ENCODE peak calls at places on chromosomes 13 and 19, in seven cellular contexts. A is NCI-H1092 treated with DMSO at 0.1 percent for 48 hours; Y is activated CD4-positive, alpha-beta T cell treated with anti-CD3 and anti-CD28 coated beads, Interleukin-2, amount 50 U/mL, for 4 hours; B is fibroblast of pulmonary artery; N is substantia nigra; E is activated CD8-positive, alpha-beta memory T cell treated with anti-CD3 and anti-CD28 coated beads, Interleukin-2, amount 50 U/mL, for 4 hours; T is GM13977. L is an unnamed sample.

GRCh38 chr19:781800-782194 is 15.5 kb upstream of the PTBP1 start:
- DNase-seq in A (no peak), Y (no peak), B (no peak), N (no peak), E (no peak), T (no peak), L (no peak)

GRCh38 chr13:97284558-97284957 is 62.4 kb downstream of the MBNL2 start:
- DNase-seq in A (no peak), Y (no peak), B (peak), N (no peak), E (no peak), T (no peak), L (no peak)

GRCh38 chr19:33518541-33518940 is 3.0 kb downstream of the PEPD start:
- DNase-seq in A (no peak), Y (no peak), B (no peak), N (no peak), E (no peak), T (no peak), L (no peak)

GRCh38 chr13:107466326-107466725 is 749.0 kb downstream of the LIG4 start:
- DNase-seq in A (no peak), Y (no peak), B (peak), N (no peak), E (no peak), T (no peak), L (no peak)

GRCh38 chr13:27673911-27674310 is 52.2 kb downstream of the POLR1D start:
- DNase-seq in A (no peak), Y (no peak), B (no peak), N (no peak), E (no peak), T (no peak), L (no peak)

GRCh38 chr13:46662690-46663089 is 109.7 kb downstream of the LRCH1 start:
- DNase-seq in A (no peak), Y (no peak), B (no peak), N (no peak), E (no peak), T (no peak), L (no peak)

GRCh38 chr13:80039000-80039399 is 301.9 kb downstream of the SPRY2 start:
- DNase-seq in A (no peak), Y (no peak), B (no peak), N (no peak), E (no peak), T (no peak), L (no peak)

GRCh38 chr19:13132471-13133166 is 14.6 kb downstream of the NACC1 start:
- DNase-seq in A (no peak), Y (peak), B (peak), N (no peak), E (peak), T (no peak), L (no peak)

GRCh38 chr13:24995225-24995804 is 100.6 kb upstream of the PABPC3 start:
- DNase-seq in A (peak), Y (peak), B (peak), N (peak), E (peak), T (peak), L (peak)

GRCh38 chr19:40143612-40144011 is 47.6 kb upstream of the MAP3K10 start:
- DNase-seq in A (no peak), Y (peak), B (no peak), N (no peak), E (peak), T (no peak), L (no peak)

GRCh38 chr19:4061178-4061682 is 5.5 kb downstream of the ZBTB7A start:
- DNase-seq in A (no peak), Y (no peak), B (no peak), N (no peak), E (no peak), T (no peak), L (peak)

GRCh38 chr19:16338470-16339360 is 14.1 kb downstream of the KLF2 start:
- DNase-seq in A (no peak), Y (peak), B (peak), N (no peak), E (peak), T (peak), L (no peak)

GRCh38 chr19:43811833-43812232 is 9.6 kb upstream of the LYPD5 start:
- DNase-seq in A (no peak), Y (no peak), B (no peak), N (no peak), E (no peak), T (no peak), L (no peak)

GRCh38 chr13:51552027-51552426 is 32.2 kb upstream of the WDFY2 start:
- DNase-seq in A (no peak), Y (no peak), B (no peak), N (no peak), E (no peak), T (no peak), L (no peak)

GRCh38 chr13:41457589-41458186 is 338 bp downstream of the RGCC start:
- DNase-seq in A (no peak), Y (peak), B (no peak), N (no peak), E (peak), T (peak), L (no peak)

GRCh38 chr13:29547135-29547534 is 48.4 kb downstream of the SLC7A1 start:
- DNase-seq in A (no peak), Y (no peak), B (peak), N (no peak), E (no peak), T (no peak), L (no peak)

GRCh38 chr19:16330811-16331690 is 6.4 kb downstream of the KLF2 start:
- DNase-seq in A (no peak), Y (no peak), B (peak), N (no peak), E (no peak), T (no peak), L (no peak)

GRCh38 chr13:27276188-27276587 is 5.6 kb downstream of the RASL11A start:
- DNase-seq in A (no peak), Y (no peak), B (peak), N (no peak), E (no peak), T (no peak), L (no peak)

GRCh38 chr13:98171806-98172569 is 5.1 kb downstream of the RNF113B start:
- DNase-seq in A (no peak), Y (no peak), B (peak), N (peak), E (no peak), T (no peak), L (no peak)

GRCh38 chr13:114174529-114174941 is 4.5 kb upstream of the CFAP97D2 start:
- DNase-seq in A (no peak), Y (no peak), B (peak), N (no peak), E (no peak), T (no peak), L (no peak)

GRCh38 chr19:40718774-40719391 is 2.0 kb downstream of the ITPKC start:
- DNase-seq in A (no peak), Y (no peak), B (peak), N (no peak), E (no peak), T (peak), L (peak)

GRCh38 chr19:44799627-44800257 is 9.2 kb upstream of the BCAM start:
- DNase-seq in A (no peak), Y (no peak), B (no peak), N (no peak), E (no peak), T (no peak), L (no peak)

GRCh38 chr19:1392939-1393530 is 8.3 kb downstream of the GAMT start:
- DNase-seq in A (no peak), Y (no peak), B (no peak), N (no peak), E (no peak), T (no peak), L (no peak)

GRCh38 chr19:5997371-5997770 is 19.4 kb upstream of the RANBP3 start:
- DNase-seq in A (no peak), Y (no peak), B (no peak), N (no peak), E (no peak), T (no peak), L (no peak)

GRCh38 chr13:35164324-35164932 is 222.4 kb downstream of the NBEA start:
- DNase-seq in A (no peak), Y (no peak), B (peak), N (no peak), E (no peak), T (peak), L (peak)

GRCh38 chr19:54653181-54653809 is 9.5 kb upstream of the LILRB4 start:
- DNase-seq in A (peak), Y (no peak), B (peak), N (no peak), E (no peak), T (peak), L (no peak)

L was measured in NCI-H2029.